ENCODE peak calls at places on chromosomes 4 and X, in nine cellular contexts. R is astrocyte of the spinal cord; O is D721Med; L is iris pigment epithelial cell; B is ELR; G is nucleus accumbens; E is fibroblast of pulmonary artery; Z is stimulated activated CD8-positive, alpha-beta memory T cell treated with anti-CD3 and anti-CD28 coated beads, Interleukin-15, amount 100 ng/mL, for 1 hour; T is T-helper 22 cell. V is an unnamed sample.

GRCh38 chr4:84378277-84378838 is 120.7 kb downstream of the NKX6-1 start:
- DNase-seq in R (no peak), O (no peak), L (no peak), B (no peak), G (no peak), E (no peak), Z (no peak), T (no peak), V (no peak)

GRCh38 chr4:2341911-2342652 is 76.4 kb downstream of the ZFYVE28 start:
- DNase-seq in R (no peak), O (no peak), L (no peak), B (no peak), G (no peak), E (no peak), Z (no peak), T (no peak), V (no peak)

GRCh38 chrX:142686653-142687283 is 339.0 kb upstream of the SPANXN4 start:
- DNase-seq in R (no peak), O (no peak), L (no peak), B (no peak), G (no peak), E (no peak), Z (no peak), T (no peak), V (no peak)

GRCh38 chrX:39642071-39642470 is 455.7 kb downstream of the BCOR start:
- DNase-seq in R (no peak), O (no peak), L (no peak), B (no peak), G (no peak), E (no peak), Z (no peak), T (no peak), V (no peak)

GRCh38 chr4:175531405-175532091 is 280.5 kb downstream of the GPM6A start:
- DNase-seq in R (peak), O (no peak), L (peak), B (peak), G (no peak), E (peak), Z (no peak), T (no peak), V (no peak)

GRCh38 chr4:83011779-83012630 is 1.4 kb upstream of the LIN54 start:
- DNase-seq in R (peak), O (no peak), L (no peak), B (peak), G (peak), E (no peak), Z (no peak), T (no peak), V (peak)

GRCh38 chr4:145230726-145231125 is 50.3 kb upstream of the OTUD4 start:
- DNase-seq in R (no peak), O (no peak), L (peak), B (no peak), G (no peak), E (peak), Z (no peak), T (no peak), V (no peak)

GRCh38 chr4:1045193-1045594 is 33.8 kb downstream of the FGFRL1 start:
- DNase-seq in R (no peak), O (no peak), L (no peak), B (no peak), G (no peak), E (no peak), Z (no peak), T (no peak), V (no peak)

GRCh38 chr4:39061450-39061849 is 582 bp upstream of the KLHL5 start:
- DNase-seq in R (no peak), O (no peak), L (no peak), B (no peak), G (no peak), E (no peak), Z (no peak), T (no peak), V (no peak)

GRCh38 chrX:78029663-78030062 is 60.2 kb upstream of the PGAM4 start:
- DNase-seq in R (peak), O (no peak), L (peak), B (peak), G (peak), E (peak), Z (no peak), T (no peak), V (peak)

GRCh38 chr4:174086829-174087799 is 196.4 kb downstream of the FBXO8 start:
- DNase-seq in R (no peak), O (no peak), L (no peak), B (no peak), G (no peak), E (no peak), Z (no peak), T (no peak), V (no peak)

GRCh38 chr4:157004279-157005161 is 32.9 kb upstream of the PDGFC start:
- DNase-seq in R (no peak), O (no peak), L (peak), B (no peak), G (no peak), E (peak), Z (no peak), T (no peak), V (no peak)

GRCh38 chr4:6749340-6750171 is 33.0 kb upstream of the KIAA0232 start:
- DNase-seq in R (peak), O (no peak), L (no peak), B (peak), G (no peak), E (peak), Z (no peak), T (no peak), V (no peak)

GRCh38 chr4:154086247-154086646 is 297.4 kb upstream of the SFRP2 start:
- DNase-seq in R (no peak), O (no peak), L (no peak), B (no peak), G (no peak), E (no peak), Z (no peak), T (no peak), V (no peak)

GRCh38 chr4:3716876-3717235 is 49.3 kb upstream of the ADRA2C start:
- DNase-seq in R (no peak), O (no peak), L (no peak), B (no peak), G (no peak), E (no peak), Z (no peak), T (no peak), V (no peak)

GRCh38 chr4:39151120-39151713 is 31.1 kb upstream of the WDR19 start:
- DNase-seq in R (peak), O (no peak), L (peak), B (no peak), G (no peak), E (peak), Z (no peak), T (no peak), V (no peak)

GRCh38 chrX:8305336-8305735 is 134.3 kb upstream of the VCX2 start:
- DNase-seq in R (no peak), O (no peak), L (no peak), B (no peak), G (no peak), E (no peak), Z (no peak), T (no peak), V (no peak)

GRCh38 chrX:109927663-109928273 is 75.1 kb upstream of the TMEM164 start:
- DNase-seq in R (no peak), O (no peak), L (no peak), B (no peak), G (no peak), E (no peak), Z (no peak), T (no peak), V (no peak)

GRCh38 chr4:3257125-3257690 is 8.2 kb downstream of the MSANTD1 start:
- DNase-seq in R (no peak), O (no peak), L (no peak), B (no peak), G (no peak), E (no peak), Z (no peak), T (no peak), V (no peak)

GRCh38 chr4:147866532-147867271 is 134.8 kb downstream of the ARHGAP10 start:
- DNase-seq in R (peak), O (peak), L (peak), B (peak), G (peak), E (peak), Z (peak), T (peak), V (peak)

GRCh38 chr4:38177792-38178665 is 217.8 kb downstream of the PTTG2 start:
- DNase-seq in R (no peak), O (no peak), L (no peak), B (no peak), G (no peak), E (peak), Z (no peak), T (no peak), V (no peak)

GRCh38 chrX:39725928-39726619 is 371.7 kb downstream of the BCOR start:
- DNase-seq in R (peak), O (no peak), L (peak), B (peak), G (no peak), E (peak), Z (no peak), T (no peak), V (no peak)

GRCh38 chr4:67573193-67573592 is 14.7 kb downstream of the STAP1 start:
- DNase-seq in R (no peak), O (no peak), L (no peak), B (peak), G (no peak), E (no peak), Z (no peak), T (no peak), V (no peak)

GRCh38 chr4:140052050-140052449 is 101.9 kb downstream of the MAML3 start:
- DNase-seq in R (peak), O (no peak), L (peak), B (peak), G (peak), E (peak), Z (no peak), T (no peak), V (peak)

GRCh38 chr4:144906181-144906895 is 191.7 kb downstream of the ANAPC10 start:
- DNase-seq in R (peak), O (no peak), L (peak), B (peak), G (peak), E (peak), Z (no peak), T (no peak), V (peak)

GRCh38 chr4:142818009-142818408 is 28.1 kb downstream of the INPP4B start:
- DNase-seq in R (peak), O (no peak), L (peak), B (peak), G (no peak), E (peak), Z (no peak), T (no peak), V (no peak)

GRCh38 chr4:48490012-48490679 is at the start of gene ZAR1:
- DNase-seq in R (no peak), O (no peak), L (no peak), B (no peak), G (no peak), E (no peak), Z (no peak), T (no peak), V (no peak)

GRCh38 chrX:114903618-114904017 is 113.8 kb downstream of the IL13RA2 start:
- DNase-seq in R (no peak), O (no peak), L (no peak), B (no peak), G (no peak), E (no peak), Z (no peak), T (no peak), V (no peak)

GRCh38 chr4:73653695-73654106 is 33.5 kb upstream of the RASSF6 start:
- DNase-seq in R (peak), O (no peak), L (peak), B (peak), G (peak), E (peak), Z (no peak), T (no peak), V (peak)

GRCh38 chr4:125975861-125976397 is 661.2 kb downstream of the FAT4 start:
- DNase-seq in R (no peak), O (no peak), L (no peak), B (no peak), G (no peak), E (no peak), Z (no peak), T (no peak), V (no peak)

GRCh38 chr4:166435449-166435848 is 562.4 kb downstream of the TLL1 start:
- DNase-seq in R (peak), O (no peak), L (peak), B (peak), G (no peak), E (peak), Z (no peak), T (no peak), V (no peak)

GRCh38 chrX:64642482-64642881 is 247.2 kb upstream of the MTMR8 start:
- DNase-seq in R (no peak), O (no peak), L (no peak), B (no peak), G (no peak), E (no peak), Z (no peak), T (no peak), V (no peak)

GRCh38 chrX:76796311-76796710 is 368.8 kb downstream of the MAGEE1 start:
- DNase-seq in R (no peak), O (no peak), L (no peak), B (peak), G (no peak), E (no peak), Z (no peak), T (no peak), V (no peak)

GRCh38 chrX:39238017-39238416 is 436.8 kb downstream of the MID1IP1 start:
- DNase-seq in R (no peak), O (no peak), L (no peak), B (no peak), G (no peak), E (no peak), Z (no peak), T (no peak), V (no peak)

GRCh38 chrX:106707771-106708454 is 18.6 kb upstream of the RNF128 start:
- DNase-seq in R (peak), O (no peak), L (peak), B (peak), G (no peak), E (peak), Z (no peak), T (no peak), V (no peak)

GRCh38 chr4:61079976-61080375 is 120.2 kb upstream of the ADGRL3 start:
- DNase-seq in R (peak), O (no peak), L (peak), B (peak), G (no peak), E (no peak), Z (no peak), T (no peak), V (no peak)

GRCh38 chrX:53071604-53072417 is 10.4 kb upstream of the TSPYL2 start:
- DNase-seq in R (peak), O (no peak), L (peak), B (peak), G (peak), E (peak), Z (no peak), T (peak), V (no peak)

GRCh38 chr4:7034262-7035081 is 8.7 kb upstream of the TADA2B start:
- DNase-seq in R (peak), O (no peak), L (peak), B (peak), G (peak), E (peak), Z (no peak), T (no peak), V (peak)

GRCh38 chr4:24382381-24382780 is 202.0 kb downstream of the DHX15 start:
- DNase-seq in R (peak), O (no peak), L (no peak), B (peak), G (no peak), E (no peak), Z (no peak), T (no peak), V (no peak)

GRCh38 chr4:45869199-45869598 is 254.7 kb downstream of the GABRG1 start:
- DNase-seq in R (no peak), O (no peak), L (no peak), B (no peak), G (no peak), E (no peak), Z (no peak), T (no peak), V (no peak)

V was measured in globus pallidus.